ENCODE peak calls at places on chromosomes 5 and 9, in eight cellular contexts. T is M059J, O is AG04450, V is NCI-H1092 treated with DMSO at 0.1 percent for 48 hours, Y is T-helper 2 cell, C is cardiac muscle cell, R is NCI-H2081, H is neural crest cell. P is an unnamed sample.

GRCh38 chr9:6055213-6055612 is 39.8 kb upstream of the RANBP6 start:
- DNase-seq in T (peak; percentile 88), O (peak; percentile 79), V (peak; percentile 74), Y (peak; percentile 35), C (peak; percentile 82), R (peak; percentile 66), H (peak; percentile 23), P (peak; percentile 69)

GRCh38 chr5:43042626-43043399 is 2.7 kb upstream of the ANXA2R start:
- DNase-seq in T (peak; percentile 81), O (no peak), V (peak; percentile 92), Y (no peak), C (peak; percentile 59), R (peak; percentile 90), H (peak; percentile 47), P (peak; percentile 96)

GRCh38 chr9:88873635-88874034 is 117.6 kb upstream of the S1PR3 start:
- DNase-seq in T (no peak), O (no peak), V (no peak), Y (no peak), C (no peak), R (no peak), H (no peak), P (no peak)

GRCh38 chr5:5014836-5015235 is 125.3 kb upstream of the ADAMTS16 start:
- DNase-seq in T (peak; percentile 97), O (no peak), V (no peak), Y (no peak), C (no peak), R (no peak), H (no peak), P (no peak)

GRCh38 chr5:126416266-126416925 is 6.8 kb upstream of the GRAMD2B start:
- DNase-seq in T (no peak), O (no peak), V (no peak), Y (no peak), C (no peak), R (no peak), H (no peak), P (no peak)

GRCh38 chr5:454936-455335 is 12.0 kb downstream of the EXOC3 start:
- DNase-seq in T (no peak), O (no peak), V (no peak), Y (no peak), C (no peak), R (no peak), H (no peak), P (no peak)

GRCh38 chr5:155735388-155735787 is 591.6 kb upstream of the SGCD start:
- DNase-seq in T (no peak), O (no peak), V (peak; percentile 13), Y (no peak), C (no peak), R (peak; percentile 38), H (no peak), P (peak; percentile 40)

GRCh38 chr9:95078516-95078915 is 239.0 kb downstream of the FANCC start:
- DNase-seq in T (no peak), O (no peak), V (no peak), Y (no peak), C (no peak), R (no peak), H (no peak), P (no peak)

GRCh38 chr5:133371371-133372155 is 240.8 kb downstream of the FSTL4 start:
- DNase-seq in T (no peak), O (no peak), V (no peak), Y (no peak), C (no peak), R (no peak), H (no peak), P (no peak)

GRCh38 chr9:15220658-15221310 is 86.2 kb downstream of the TTC39B start:
- DNase-seq in T (no peak), O (no peak), V (no peak), Y (no peak), C (no peak), R (no peak), H (no peak), P (no peak)

GRCh38 chr5:107218457-107219193 is 452.1 kb downstream of the EFNA5 start:
- DNase-seq in T (no peak), O (no peak), V (no peak), Y (no peak), C (no peak), R (no peak), H (no peak), P (no peak)

GRCh38 chr9:129968690-129969485 is 74.1 kb downstream of the FNBP1 start:
- DNase-seq in T (peak; percentile 94), O (peak; percentile 70), V (no peak), Y (no peak), C (no peak), R (no peak), H (no peak), P (no peak)

GRCh38 chr5:83440826-83441225 is 30.7 kb upstream of the VCAN start:
- DNase-seq in T (peak; percentile 59), O (no peak), V (no peak), Y (no peak), C (no peak), R (no peak), H (no peak), P (no peak)

GRCh38 chr5:5291357-5291756 is 131.1 kb upstream of the ICE1 start:
- DNase-seq in T (peak; percentile 85), O (no peak), V (no peak), Y (no peak), C (no peak), R (no peak), H (no peak), P (no peak)

GRCh38 chr9:70257991-70258691 is 637 bp upstream of the SMC5 start:
- DNase-seq in T (peak; percentile 77), O (peak; percentile 18), V (peak; percentile 78), Y (no peak), C (peak; percentile 52), R (peak; percentile 75), H (peak; percentile 10), P (peak; percentile 73)

GRCh38 chr5:74164725-74165226 is 475.8 kb downstream of the ENC1 start:
- DNase-seq in T (no peak), O (no peak), V (no peak), Y (no peak), C (no peak), R (no peak), H (no peak), P (no peak)

P was measured in NCI-H748 treated with DMSO at 0.1 percent for 48 hours.